ENCODE peak calls at places on chromosomes 2 and 18, in ten cellular contexts. H, B, O, Y, M, V, C, U, A and E are unnamed samples.

GRCh38 chr18:40877096-40877495 is 1077.9 kb upstream of the PIK3C3 start:
- DNase-seq in O (peak), M (no peak), Y (peak), B (no peak), H (no peak), U (peak), V (no peak), A (no peak), C (no peak), E (no peak)

GRCh38 chr2:167212054-167212648 is 323.9 kb downstream of the XIRP2 start:
- DNase-seq in Y (peak), M (peak), H (peak), B (no peak), U (peak), A (no peak), C (no peak), V (no peak), O (peak), E (no peak)

GRCh38 chr2:79713131-79713785 is 200.4 kb downstream of the CTNNA2 start:
- DNase-seq in O (peak), M (no peak), C (no peak), B (no peak), V (no peak), Y (no peak), H (no peak), U (no peak), A (no peak), E (no peak)

GRCh38 chr2:120465701-120465988 is 119.7 kb downstream of the INHBB start:
- DNase-seq in A (no peak), O (no peak), M (no peak), U (no peak), H (no peak), Y (no peak), V (no peak), C (no peak), B (peak), E (no peak)

GRCh38 chr2:28956890-28957289 is 24.2 kb upstream of the TOGARAM2 start:
- DNase-seq in Y (no peak), H (peak), V (no peak), U (peak), A (no peak), C (no peak), B (no peak), O (peak), M (peak), E (no peak)

GRCh38 chr2:183614797-183615429 is 490.7 kb downstream of the NUP35 start:
- DNase-seq in C (no peak), V (no peak), Y (no peak), H (no peak), B (no peak), O (no peak), M (no peak), U (peak), A (peak), E (peak)

GRCh38 chr2:176056411-176056810 is 27.4 kb downstream of the EVX2 start:
- DNase-seq in O (no peak), A (no peak), Y (no peak), V (no peak), C (no peak), M (no peak), B (no peak), U (no peak), H (no peak), E (no peak)

GRCh38 chr2:119015849-119016248 is 73.9 kb downstream of the MARCO start:
- DNase-seq in M (no peak), O (no peak), U (no peak), H (no peak), V (no peak), C (no peak), Y (no peak), A (no peak), B (no peak), E (no peak)

GRCh38 chr2:45033331-45033730 is 24.1 kb upstream of the SIX2 start:
- DNase-seq in U (no peak), O (no peak), Y (no peak), B (no peak), A (no peak), C (no peak), V (no peak), H (no peak), M (no peak), E (no peak)

GRCh38 chr2:176967911-176968451 is 244.6 kb upstream of the HNRNPA3 start:
- DNase-seq in Y (no peak), U (no peak), B (no peak), A (no peak), M (no peak), C (no peak), H (no peak), V (no peak), O (no peak), E (no peak)

GRCh38 chr2:173590278-173590811 is 235.7 kb downstream of the CDCA7 start:
- DNase-seq in A (peak), V (no peak), C (peak), U (peak), M (peak), B (peak), Y (peak), O (peak), H (no peak), E (peak)

GRCh38 chr2:105859694-105859951 is 114.9 kb downstream of the NCK2 start:
- DNase-seq in O (no peak), B (no peak), Y (no peak), H (no peak), V (no peak), A (no peak), C (no peak), M (no peak), U (no peak), E (no peak)

GRCh38 chr2:24214880-24215279 is 40.0 kb downstream of the FAM228A start:
- DNase-seq in Y (no peak), V (no peak), M (no peak), H (no peak), A (no peak), C (no peak), B (no peak), O (no peak), U (no peak), E (no peak)

GRCh38 chr2:23516546-23517256 is 131.7 kb downstream of the KLHL29 start:
- DNase-seq in A (no peak), Y (no peak), B (no peak), O (no peak), C (no peak), H (no peak), V (no peak), U (no peak), M (no peak), E (peak)

GRCh38 chr18:6341709-6342108 is 73.0 kb downstream of the L3MBTL4 start:
- DNase-seq in B (no peak), H (no peak), C (no peak), V (no peak), A (no peak), M (no peak), O (no peak), U (no peak), Y (no peak), E (no peak)

GRCh38 chr2:71889991-71890684 is 257.5 kb downstream of the CYP26B1 start:
- DNase-seq in O (peak), H (no peak), Y (peak), U (peak), C (no peak), B (no peak), A (no peak), V (no peak), M (peak), E (no peak)

GRCh38 chr18:29083545-29083944 is 906.6 kb upstream of the CDH2 start:
- DNase-seq in V (no peak), Y (peak), O (peak), B (no peak), H (no peak), U (peak), A (no peak), M (no peak), C (no peak), E (no peak)

GRCh38 chr2:229857634-229858033 is 64.2 kb downstream of the TRIP12 start:
- DNase-seq in V (no peak), O (no peak), M (no peak), Y (no peak), C (no peak), B (no peak), U (no peak), A (no peak), H (no peak), E (no peak)

GRCh38 chr2:48707466-48707865 is 48.1 kb downstream of the LHCGR start:
- DNase-seq in C (peak), A (no peak), B (peak), H (no peak), O (no peak), U (no peak), V (no peak), M (no peak), Y (peak), E (no peak)

GRCh38 chr2:151928380-151928779 is 100.2 kb upstream of the ARL5A start:
- DNase-seq in O (no peak), U (no peak), V (no peak), A (no peak), M (peak), H (no peak), B (no peak), C (no peak), Y (peak), E (no peak)

GRCh38 chr2:61460168-61460567 is 10.7 kb downstream of the USP34 start:
- DNase-seq in V (no peak), Y (peak), H (no peak), M (peak), A (no peak), U (peak), B (no peak), O (peak), C (no peak), E (no peak)

GRCh38 chr2:46737577-46737976 is 178.0 kb downstream of the MCFD2 start:
- DNase-seq in V (no peak), H (no peak), B (no peak), O (no peak), A (no peak), U (peak), M (peak), Y (peak), C (no peak), E (no peak)

GRCh38 chr2:65396348-65397026 is 35.9 kb downstream of the SPRED2 start:
- DNase-seq in Y (peak), O (peak), C (no peak), H (no peak), A (no peak), V (no peak), M (peak), U (peak), B (no peak), E (no peak)

GRCh38 chr2:176582183-176582582 is 312.9 kb downstream of the MTX2 start:
- DNase-seq in V (no peak), C (no peak), H (no peak), B (no peak), U (no peak), M (no peak), A (no peak), O (no peak), Y (no peak), E (no peak)

GRCh38 chr2:176852667-176853066 is 359.9 kb upstream of the HNRNPA3 start:
- DNase-seq in A (no peak), Y (no peak), V (peak), M (no peak), U (no peak), O (no peak), H (peak), B (no peak), C (no peak), E (no peak)

GRCh38 chr2:33370886-33371285 is 105.6 kb upstream of the RASGRP3 start:
- DNase-seq in B (no peak), C (no peak), M (no peak), A (no peak), Y (no peak), V (no peak), U (no peak), H (no peak), O (peak), E (no peak)

GRCh38 chr2:171864357-171864985 is 29.6 kb downstream of the SLC25A12 start:
- DNase-seq in H (no peak), B (no peak), Y (peak), A (no peak), O (no peak), V (no peak), M (no peak), C (no peak), U (no peak), E (no peak)

GRCh38 chr18:44507729-44508325 is 172.9 kb upstream of the SETBP1 start:
- DNase-seq in Y (no peak), U (peak), B (peak), V (peak), M (no peak), A (peak), C (peak), O (no peak), H (no peak), E (peak)

GRCh38 chr2:235917506-235917905 is 250.7 kb downstream of the GBX2 start:
- DNase-seq in V (no peak), M (no peak), Y (no peak), A (no peak), U (no peak), C (no peak), O (no peak), H (no peak), B (no peak), E (no peak)

GRCh38 chr2:2762898-2763287 is 431.8 kb upstream of the MYT1L start:
- DNase-seq in C (no peak), Y (peak), U (no peak), V (no peak), H (no peak), A (no peak), B (no peak), O (no peak), M (no peak), E (no peak)

GRCh38 chr18:65788373-65788772 is 37.6 kb downstream of the CDH7 start:
- DNase-seq in C (no peak), A (no peak), V (no peak), M (peak), B (no peak), Y (peak), H (no peak), O (no peak), U (no peak), E (no peak)

GRCh38 chr2:64666810-64667438 is 13.2 kb upstream of the SERTAD2 start:
- DNase-seq in O (no peak), H (no peak), B (no peak), A (no peak), V (no peak), U (peak), C (no peak), M (no peak), Y (no peak), E (no peak)

GRCh38 chr2:162710282-162710891 is 128.2 kb downstream of the KCNH7 start:
- DNase-seq in U (no peak), Y (peak), M (peak), V (no peak), B (no peak), C (no peak), A (no peak), O (no peak), H (no peak), E (no peak)

GRCh38 chr2:106189764-106190468 is 4.2 kb downstream of the UXS1 start:
- DNase-seq in M (peak), V (no peak), U (peak), C (no peak), H (no peak), Y (peak), B (no peak), A (no peak), O (peak), E (no peak)

GRCh38 chr2:45288532-45288931 is 279.3 kb upstream of the SIX2 start:
- DNase-seq in V (no peak), U (peak), O (peak), H (no peak), M (no peak), C (no peak), Y (no peak), A (no peak), B (no peak), E (no peak)

GRCh38 chr2:68238955-68239822 is 13.1 kb downstream of the PPP3R1 start:
- DNase-seq in Y (peak), C (no peak), O (no peak), B (no peak), M (no peak), V (no peak), A (no peak), H (no peak), U (peak), E (no peak)

GRCh38 chr18:23377669-23378469 is 75.2 kb upstream of the RIOK3 start:
- DNase-seq in C (no peak), B (no peak), O (peak), A (no peak), U (peak), H (no peak), Y (peak), V (no peak), M (peak), E (no peak)

GRCh38 chr2:65436169-65436824 is 3.9 kb upstream of the SPRED2 start:
- DNase-seq in Y (peak), H (peak), A (peak), U (peak), C (peak), M (peak), V (peak), O (peak), B (peak), E (peak)

DNA sequence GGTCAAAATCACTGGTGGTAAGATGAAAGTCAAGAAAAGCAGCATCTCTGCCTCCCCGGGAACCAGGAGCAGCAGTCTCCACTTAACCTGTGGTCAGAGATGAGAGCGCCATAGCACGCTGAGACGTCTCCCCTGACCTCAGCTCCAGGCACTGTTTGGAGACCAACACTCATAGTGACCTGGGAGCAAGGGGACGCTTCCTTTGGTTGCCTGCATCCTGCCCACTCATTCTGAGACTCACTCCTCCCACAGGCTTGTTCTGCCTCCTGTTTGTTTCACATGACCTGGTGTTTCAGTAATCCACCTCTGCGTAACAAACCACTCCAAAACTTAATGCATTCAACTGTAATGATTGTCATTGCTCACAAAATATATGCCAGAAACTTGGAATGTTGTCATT is 139.3 kb downstream of the ACOXL start:
- DNase-seq in V (no peak), O (no peak), H (no peak), B (no peak), C (no peak), M (no peak), Y (no peak), U (no peak), A (no peak), E (no peak)
- H3K4me3 ChIP-seq in V (no peak), O (no peak), H (no peak), B (no peak), C (no peak), M (no peak), Y (no peak), U (no peak), A (no peak), E (no peak)

DNA sequence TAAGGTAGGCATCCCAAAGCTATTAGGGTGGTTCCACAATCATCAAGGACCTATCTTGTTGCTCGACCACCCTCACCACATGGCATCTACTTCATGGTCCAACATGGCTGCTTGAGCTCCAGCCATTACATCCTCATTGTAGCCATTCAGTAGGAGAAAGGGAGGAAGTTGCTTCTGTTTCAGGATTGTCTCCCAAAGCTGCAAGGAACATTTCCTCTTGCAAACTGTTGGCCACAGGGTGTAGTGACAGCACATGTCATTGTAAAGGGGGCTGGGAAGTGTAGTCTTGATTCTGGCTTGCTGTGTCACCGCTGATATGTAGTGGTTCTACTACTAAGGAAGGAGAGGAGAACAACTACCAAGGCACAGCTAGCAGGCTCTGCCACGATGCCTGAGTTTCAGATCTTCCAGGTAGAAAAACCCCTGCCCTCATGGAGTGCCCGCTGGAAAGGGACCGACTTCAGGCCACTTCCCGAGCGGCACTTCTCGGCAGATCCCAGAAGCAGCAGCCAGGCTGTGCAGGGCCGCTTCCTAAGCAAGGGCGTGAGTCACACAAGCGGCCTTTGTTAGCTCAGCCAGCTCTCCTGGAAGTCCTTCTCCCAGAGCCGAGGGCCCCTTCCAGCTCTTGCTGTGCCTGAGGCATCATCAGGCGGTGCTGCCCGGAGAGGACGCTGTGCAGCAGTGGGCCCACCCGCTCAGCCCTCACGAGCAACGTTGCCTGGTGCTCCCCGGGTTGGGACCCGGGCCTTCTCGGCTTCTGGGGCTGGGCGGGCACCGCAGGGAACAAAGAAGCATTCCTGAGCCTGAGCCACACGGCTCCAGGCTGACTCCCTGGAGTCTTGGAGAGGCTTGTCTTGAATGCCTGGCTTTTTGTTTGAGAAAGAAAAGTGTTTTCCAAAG is 58.2 kb downstream of the HS6ST1 start:
- DNase-seq in B (peak), C (no peak), H (peak), V (no peak), U (peak), Y (peak), M (peak), O (peak), A (peak), E (peak)
- H3K4me3 ChIP-seq in B (no peak), C (no peak), H (no peak), V (no peak), U (no peak), Y (peak), M (no peak), O (peak), A (no peak), E (no peak)

DNA sequence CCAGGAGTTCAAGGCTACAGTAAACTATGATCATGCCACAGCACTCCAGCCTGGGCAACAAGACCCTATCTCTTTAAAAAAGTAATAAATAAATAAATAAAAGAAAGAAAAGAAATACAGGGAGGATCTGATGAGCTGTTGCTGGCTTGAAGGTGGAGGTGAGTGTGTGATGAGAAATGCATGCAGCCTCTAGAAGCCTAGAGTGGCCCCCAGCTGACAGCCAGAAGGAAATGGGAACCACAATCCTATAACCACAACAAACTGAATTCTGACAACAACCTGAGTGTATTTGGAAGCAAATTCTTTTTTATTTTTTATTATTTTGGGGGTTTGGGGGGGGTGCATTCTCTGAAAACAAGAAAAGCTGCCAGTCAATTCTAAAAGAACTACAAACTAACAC is 14.6 kb downstream of the NOL10 start:
- DNase-seq in U (no peak), C (no peak), H (no peak), O (no peak), A (no peak), B (no peak), M (no peak), Y (no peak), V (no peak), E (no peak)
- H3K4me3 ChIP-seq in U (no peak), C (no peak), H (no peak), O (no peak), A (no peak), B (no peak), M (no peak), Y (no peak), V (no peak), E (no peak)

DNA sequence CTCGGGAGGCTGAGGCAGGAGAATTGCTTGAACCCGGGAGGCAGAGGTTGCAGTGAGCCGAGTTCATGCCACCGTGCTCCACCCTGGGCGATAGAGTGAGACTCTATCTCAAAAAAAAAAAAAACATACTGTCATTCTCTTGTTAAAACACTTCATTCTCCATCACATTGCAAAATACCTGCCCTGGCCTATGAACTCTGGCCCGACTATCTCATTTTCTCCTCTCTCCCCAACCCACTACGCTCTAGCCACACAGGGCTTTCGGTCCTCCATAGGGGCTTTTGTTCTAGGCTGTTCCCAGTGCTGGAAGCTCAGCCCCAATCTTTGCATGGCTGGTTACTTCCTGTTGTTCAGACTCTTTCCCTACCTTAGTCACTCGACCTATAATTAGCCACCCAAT is 10.3 kb downstream of the CEP76 start:
- DNase-seq in O (no peak), A (no peak), B (no peak), M (no peak), C (no peak), H (no peak), Y (peak), U (no peak), V (no peak), E (no peak)
- H3K4me3 ChIP-seq in O (no peak), A (no peak), B (no peak), M (no peak), C (no peak), H (no peak), Y (no peak), U (no peak), V (no peak), E (no peak)

GRCh38 chr2:133421516-133422324 is 146.5 kb downstream of the NCKAP5 start:
- DNase-seq in B (no peak), M (peak), V (no peak), U (peak), O (peak), Y (no peak), A (no peak), C (no peak), H (peak), E (no peak)
- H3K4me3 ChIP-seq in B (peak), M (peak), V (no peak), U (no peak), O (no peak), Y (no peak), A (no peak), C (peak), H (no peak), E (no peak)